ENCODE peak calls at places on chromosomes 6 and 20, in five cellular contexts. One of them, this sample, is unnamed.

GRCh38 chr20:46277602-46278001 is 30.7 kb downstream of the CDH22 start:
- DNase-seq in IMR-90: no peak
- DNase-seq in neural crest cell: no peak
- DNase-seq in stimulated activated CD8-positive, alpha-beta memory T cell treated with anti-CD3 and anti-CD28 coated beads, Interleukin-15, amount 100 ng/mL, for 24 hours: no peak
- DNase-seq in SK-N-SH: no peak
- DNase-seq in this sample: no peak

GRCh38 chr6:12947191-12947795 is 230.7 kb downstream of the PHACTR1 start:
- DNase-seq in neural crest cell: no peak
- DNase-seq in stimulated activated CD8-positive, alpha-beta memory T cell treated with anti-CD3 and anti-CD28 coated beads, Interleukin-15, amount 100 ng/mL, for 24 hours: no peak
- DNase-seq in SK-N-SH: no peak
- DNase-seq in IMR-90: no peak
- DNase-seq in this sample: no peak

GRCh38 chr6:75880305-75880704 is 131.3 kb downstream of the MYO6 start:
- DNase-seq in IMR-90: no peak
- DNase-seq in SK-N-SH: no peak
- DNase-seq in neural crest cell: no peak
- DNase-seq in stimulated activated CD8-positive, alpha-beta memory T cell treated with anti-CD3 and anti-CD28 coated beads, Interleukin-15, amount 100 ng/mL, for 24 hours: no peak
- DNase-seq in this sample: no peak

GRCh38 chr20:34042286-34042685 is 48.6 kb downstream of the RALY start:
- DNase-seq in stimulated activated CD8-positive, alpha-beta memory T cell treated with anti-CD3 and anti-CD28 coated beads, Interleukin-15, amount 100 ng/mL, for 24 hours: no peak
- DNase-seq in IMR-90: no peak
- DNase-seq in SK-N-SH: no peak
- DNase-seq in neural crest cell: no peak
- DNase-seq in this sample: no peak

GRCh38 chr20:40868568-40869223 is 159.9 kb upstream of the TOP1 start:
- DNase-seq in neural crest cell: no peak
- DNase-seq in IMR-90: peak
- DNase-seq in SK-N-SH: no peak
- DNase-seq in stimulated activated CD8-positive, alpha-beta memory T cell treated with anti-CD3 and anti-CD28 coated beads, Interleukin-15, amount 100 ng/mL, for 24 hours: no peak
- DNase-seq in this sample: peak

GRCh38 chr20:55469074-55469473 is 536.2 kb downstream of the CBLN4 start:
- DNase-seq in stimulated activated CD8-positive, alpha-beta memory T cell treated with anti-CD3 and anti-CD28 coated beads, Interleukin-15, amount 100 ng/mL, for 24 hours: no peak
- DNase-seq in SK-N-SH: no peak
- DNase-seq in IMR-90: no peak
- DNase-seq in neural crest cell: no peak
- DNase-seq in this sample: no peak

GRCh38 chr20:37630161-37630560 is 63.7 kb upstream of the CTNNBL1 start:
- DNase-seq in stimulated activated CD8-positive, alpha-beta memory T cell treated with anti-CD3 and anti-CD28 coated beads, Interleukin-15, amount 100 ng/mL, for 24 hours: no peak
- DNase-seq in neural crest cell: no peak
- DNase-seq in IMR-90: no peak
- DNase-seq in SK-N-SH: peak
- DNase-seq in this sample: no peak

GRCh38 chr20:32017711-32018251 is 7.5 kb downstream of the CCM2L start:
- DNase-seq in SK-N-SH: peak
- DNase-seq in IMR-90: no peak
- DNase-seq in neural crest cell: no peak
- DNase-seq in stimulated activated CD8-positive, alpha-beta memory T cell treated with anti-CD3 and anti-CD28 coated beads, Interleukin-15, amount 100 ng/mL, for 24 hours: no peak
- DNase-seq in this sample: no peak

GRCh38 chr6:36599791-36600209 is 5.6 kb downstream of the SRSF3 start:
- DNase-seq in stimulated activated CD8-positive, alpha-beta memory T cell treated with anti-CD3 and anti-CD28 coated beads, Interleukin-15, amount 100 ng/mL, for 24 hours: peak
- DNase-seq in IMR-90: peak
- DNase-seq in SK-N-SH: peak
- DNase-seq in neural crest cell: peak
- DNase-seq in this sample: peak

GRCh38 chr6:786946-787763 is 94.2 kb upstream of the EXOC2 start:
- DNase-seq in stimulated activated CD8-positive, alpha-beta memory T cell treated with anti-CD3 and anti-CD28 coated beads, Interleukin-15, amount 100 ng/mL, for 24 hours: no peak
- DNase-seq in SK-N-SH: peak
- DNase-seq in IMR-90: peak
- DNase-seq in neural crest cell: no peak
- DNase-seq in this sample: no peak

GRCh38 chr20:49729780-49730179 is 16.1 kb upstream of the B4GALT5 start:
- DNase-seq in IMR-90: peak
- DNase-seq in neural crest cell: no peak
- DNase-seq in SK-N-SH: no peak
- DNase-seq in stimulated activated CD8-positive, alpha-beta memory T cell treated with anti-CD3 and anti-CD28 coated beads, Interleukin-15, amount 100 ng/mL, for 24 hours: no peak
- DNase-seq in this sample: peak

GRCh38 chr6:22412994-22413393 is 116.2 kb upstream of the PRL start:
- DNase-seq in stimulated activated CD8-positive, alpha-beta memory T cell treated with anti-CD3 and anti-CD28 coated beads, Interleukin-15, amount 100 ng/mL, for 24 hours: no peak
- DNase-seq in neural crest cell: no peak
- DNase-seq in SK-N-SH: no peak
- DNase-seq in IMR-90: no peak
- DNase-seq in this sample: no peak